ENCODE peak calls at places on chromosomes 1 and 21, in four cellular contexts. One of them, this sample, is unnamed.

GRCh38 chr21:31557421-31557955 is 102.0 kb upstream of the SOD1 start:
- DNase-seq in HEK293T: no peak
- DNase-seq in HepG2: no peak
- DNase-seq in K562: no peak
- DNase-seq in this sample: peak

GRCh38 chr1:107251839-107252238 is 111.0 kb downstream of the NTNG1 start:
- DNase-seq in HEK293T: no peak
- DNase-seq in HepG2: no peak
- DNase-seq in K562: no peak
- DNase-seq in this sample: no peak

GRCh38 chr21:16133248-16133647 is 403.5 kb downstream of the USP25 start:
- DNase-seq in HEK293T: no peak
- DNase-seq in HepG2: no peak
- DNase-seq in K562: no peak
- DNase-seq in this sample: no peak

GRCh38 chr1:243315933-243316332 is 60.1 kb downstream of the SDCCAG8 start:
- DNase-seq in HEK293T: no peak
- DNase-seq in HepG2: no peak
- DNase-seq in K562: no peak
- DNase-seq in this sample: no peak

GRCh38 chr1:240282061-240282830 is 190.6 kb downstream of the FMN2 start:
- DNase-seq in HEK293T: no peak
- DNase-seq in HepG2: no peak
- DNase-seq in K562: no peak
- DNase-seq in this sample: no peak

GRCh38 chr1:34787461-34788420 is 5.1 kb upstream of the GJA4 start:
- DNase-seq in HEK293T: peak
- DNase-seq in HepG2: peak
- DNase-seq in K562: peak
- DNase-seq in this sample: peak

GRCh38 chr1:59063501-59063900 is 233.4 kb upstream of the FGGY start:
- DNase-seq in HEK293T: no peak
- DNase-seq in HepG2: no peak
- DNase-seq in K562: no peak
- DNase-seq in this sample: no peak

GRCh38 chr1:33348194-33348593 is 27.3 kb upstream of the A3GALT2 start:
- DNase-seq in HEK293T: no peak
- DNase-seq in HepG2: no peak
- DNase-seq in K562: peak
- DNase-seq in this sample: no peak

GRCh38 chr1:23567996-23568607 is 8.8 kb upstream of the ID3 start:
- DNase-seq in HEK293T: no peak
- DNase-seq in HepG2: no peak
- DNase-seq in K562: no peak
- DNase-seq in this sample: peak

GRCh38 chr1:230558324-230558723 is 84.0 kb upstream of the COG2 start:
- DNase-seq in HEK293T: no peak
- DNase-seq in HepG2: no peak
- DNase-seq in K562: no peak
- DNase-seq in this sample: no peak

GRCh38 chr1:51421961-51422360 is 91.6 kb upstream of the TTC39A start:
- DNase-seq in HEK293T: peak
- DNase-seq in HepG2: peak
- DNase-seq in K562: peak
- DNase-seq in this sample: no peak

GRCh38 chr1:23548704-23549143 is 10.6 kb downstream of the ID3 start:
- DNase-seq in HEK293T: no peak
- DNase-seq in HepG2: no peak
- DNase-seq in K562: peak
- DNase-seq in this sample: no peak

GRCh38 chr1:34511802-34512201 is 243.0 kb upstream of the GJB5 start:
- DNase-seq in HEK293T: no peak
- DNase-seq in HepG2: no peak
- DNase-seq in K562: no peak
- DNase-seq in this sample: no peak

GRCh38 chr21:38861006-38861405 is 55.3 kb downstream of the ETS2 start:
- DNase-seq in HEK293T: no peak
- DNase-seq in HepG2: no peak
- DNase-seq in K562: no peak
- DNase-seq in this sample: no peak
- TF ChIP-seq ELF4 in HEK293T: no peak
- TF ChIP-seq ELF4 in HepG2: no peak
- TF ChIP-seq ELF4 in K562: no peak
- TF ChIP-seq ELF4 in this sample: no peak

DNA sequence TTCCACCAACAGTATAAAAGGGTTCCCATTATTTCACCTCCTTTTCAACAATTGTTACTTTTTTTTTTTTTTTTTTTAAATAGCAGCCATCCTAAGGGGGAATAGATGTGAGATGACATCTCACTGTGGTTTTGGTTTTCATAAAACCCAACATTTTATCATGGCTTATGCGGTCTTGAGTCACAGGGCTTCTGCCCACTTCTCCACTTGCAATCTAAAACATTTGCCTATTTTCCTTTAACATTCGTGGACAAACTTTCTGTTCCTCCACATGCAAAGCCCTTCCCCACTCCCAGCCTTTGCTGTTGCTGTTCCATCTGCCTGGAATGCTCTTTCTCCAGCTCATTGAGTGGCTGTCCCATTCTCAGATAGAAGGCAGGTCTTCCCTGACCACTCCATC is 239.7 kb upstream of the KCNK2 start:
- DNase-seq in HEK293T: no peak
- DNase-seq in HepG2: no peak
- DNase-seq in K562: no peak
- DNase-seq in this sample: no peak
- TF ChIP-seq ELF4 in HEK293T: no peak
- TF ChIP-seq ELF4 in HepG2: no peak
- TF ChIP-seq ELF4 in K562: no peak
- TF ChIP-seq ELF4 in this sample: no peak

GRCh38 chr1:145927073-145927886 is at the start of gene RBM8A:
- DNase-seq in HEK293T: peak
- DNase-seq in HepG2: peak
- DNase-seq in K562: peak
- DNase-seq in this sample: peak

GRCh38 chr1:145927916-145928647 is 798 bp upstream of the RBM8A start:
- DNase-seq in HEK293T: no peak
- DNase-seq in HepG2: no peak
- DNase-seq in K562: no peak
- DNase-seq in this sample: no peak

GRCh38 chr1:145922266-145922665 is 3.7 kb upstream of the PEX11B start:
- DNase-seq in HEK293T: no peak
- DNase-seq in HepG2: no peak
- DNase-seq in K562: no peak
- DNase-seq in this sample: no peak

GRCh38 chr1:145926706-145927072 is 595 bp downstream of the RBM8A start:
- DNase-seq in HEK293T: no peak
- DNase-seq in HepG2: no peak
- DNase-seq in K562: no peak
- DNase-seq in this sample: no peak
- TF ChIP-seq ELF4 in HEK293T: no peak
- TF ChIP-seq ELF4 in HepG2: no peak
- TF ChIP-seq ELF4 in K562: no peak
- TF ChIP-seq ELF4 in this sample: no peak

GRCh38 chr1:151920147-151920546 is 10.8 kb upstream of the THEM4 start:
- DNase-seq in HEK293T: no peak
- DNase-seq in HepG2: no peak
- DNase-seq in K562: no peak
- DNase-seq in this sample: no peak

GRCh38 chr1:151919246-151919645 is 9.9 kb upstream of the THEM4 start:
- DNase-seq in HEK293T: no peak
- DNase-seq in HepG2: no peak
- DNase-seq in K562: no peak
- DNase-seq in this sample: no peak

GRCh38 chr1:151923422-151923821 is 14.1 kb upstream of the THEM4 start:
- DNase-seq in HEK293T: no peak
- DNase-seq in HepG2: no peak
- DNase-seq in K562: no peak
- DNase-seq in this sample: no peak

DNA sequence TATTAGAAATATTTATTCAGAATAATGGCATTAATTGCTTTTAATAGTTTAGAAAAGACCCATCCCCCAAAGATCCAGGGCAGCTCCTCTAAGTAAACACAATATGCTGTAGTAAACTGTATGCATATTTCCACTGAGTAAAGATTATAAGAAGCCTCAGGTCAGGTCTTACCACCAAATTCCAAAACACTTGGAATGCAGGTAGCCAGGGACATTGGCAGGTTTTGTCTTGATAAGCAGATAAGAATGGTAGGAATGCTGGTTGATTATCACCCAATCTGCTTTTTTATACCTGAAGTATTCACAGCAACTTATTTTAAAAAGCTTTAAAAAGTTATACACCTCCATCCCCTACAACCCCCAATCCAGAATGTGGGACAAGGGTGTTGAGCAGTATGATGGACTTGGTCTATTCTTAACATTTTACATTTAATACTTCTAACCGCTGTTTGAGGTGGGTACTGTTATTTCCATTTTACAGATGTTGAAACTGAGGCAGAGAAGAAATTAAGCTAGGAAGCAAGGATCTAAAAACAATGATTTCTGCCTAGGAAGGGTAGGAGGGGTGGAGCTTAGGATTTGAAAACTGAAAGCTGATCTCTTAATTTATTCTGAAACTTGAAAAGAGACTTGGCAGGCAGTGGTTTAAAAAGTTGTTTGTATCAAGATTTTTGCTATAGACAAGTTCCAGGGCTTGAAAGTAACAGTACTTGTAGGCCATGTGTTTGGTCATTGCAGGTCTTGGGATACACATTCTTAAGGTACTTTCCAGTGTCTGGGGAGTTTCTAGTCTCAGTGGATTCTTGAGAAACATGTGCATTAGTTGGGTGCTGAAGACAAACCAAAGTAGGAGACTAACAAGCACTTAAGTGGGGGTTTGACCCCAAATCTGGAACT is 15.6 kb upstream of the THEM4 start:
- DNase-seq in HEK293T: no peak
- DNase-seq in HepG2: no peak
- DNase-seq in K562: no peak
- DNase-seq in this sample: no peak
- TF ChIP-seq ELF4 in HEK293T: no peak
- TF ChIP-seq ELF4 in HepG2: no peak
- TF ChIP-seq ELF4 in K562: no peak
- TF ChIP-seq ELF4 in this sample: no peak

GRCh38 chr1:30749691-30750583 is 7.6 kb downstream of the LAPTM5 start:
- DNase-seq in HEK293T: no peak
- DNase-seq in HepG2: no peak
- DNase-seq in K562: no peak
- DNase-seq in this sample: no peak

GRCh38 chr1:30747028-30748008 is 10.3 kb downstream of the LAPTM5 start:
- DNase-seq in HEK293T: no peak
- DNase-seq in HepG2: no peak
- DNase-seq in K562: no peak
- DNase-seq in this sample: no peak

GRCh38 chr1:30746212-30747027 is 11.2 kb downstream of the LAPTM5 start:
- DNase-seq in HEK293T: no peak
- DNase-seq in HepG2: no peak
- DNase-seq in K562: no peak
- DNase-seq in this sample: no peak

GRCh38 chr1:30748699-30749401 is 8.7 kb downstream of the LAPTM5 start:
- DNase-seq in HEK293T: no peak
- DNase-seq in HepG2: no peak
- DNase-seq in K562: no peak
- DNase-seq in this sample: no peak

GRCh38 chr1:30748098-30748698 is 9.4 kb downstream of the LAPTM5 start:
- DNase-seq in HEK293T: no peak
- DNase-seq in HepG2: no peak
- DNase-seq in K562: no peak
- DNase-seq in this sample: no peak
- TF ChIP-seq ELF4 in HEK293T: no peak
- TF ChIP-seq ELF4 in HepG2: no peak
- TF ChIP-seq ELF4 in K562: no peak
- TF ChIP-seq ELF4 in this sample: no peak

GRCh38 chr1:19945914-19946313 is 22.5 kb upstream of the PLA2G2E start:
- DNase-seq in HEK293T: no peak
- DNase-seq in HepG2: no peak
- DNase-seq in K562: no peak
- DNase-seq in this sample: no peak

GRCh38 chr1:19954059-19954458 is 25.4 kb downstream of the PLA2G2A start:
- DNase-seq in HEK293T: no peak
- DNase-seq in HepG2: no peak
- DNase-seq in K562: no peak
- DNase-seq in this sample: no peak

GRCh38 chr1:19946331-19946751 is 22.9 kb upstream of the PLA2G2E start:
- DNase-seq in HEK293T: no peak
- DNase-seq in HepG2: peak
- DNase-seq in K562: no peak
- DNase-seq in this sample: no peak

GRCh38 chr1:19949016-19949415 is 25.6 kb upstream of the PLA2G2E start:
- DNase-seq in HEK293T: no peak
- DNase-seq in HepG2: peak
- DNase-seq in K562: no peak
- DNase-seq in this sample: no peak
- TF ChIP-seq ELF4 in HEK293T: no peak
- TF ChIP-seq ELF4 in HepG2: no peak
- TF ChIP-seq ELF4 in K562: no peak
- TF ChIP-seq ELF4 in this sample: no peak

GRCh38 chr1:63916485-63917360 is 142.9 kb downstream of the ROR1 start:
- DNase-seq in HEK293T: no peak
- DNase-seq in HepG2: no peak
- DNase-seq in K562: no peak
- DNase-seq in this sample: no peak

GRCh38 chr1:63915121-63915520 is 141.3 kb downstream of the ROR1 start:
- DNase-seq in HEK293T: no peak
- DNase-seq in HepG2: peak
- DNase-seq in K562: no peak
- DNase-seq in this sample: no peak

GRCh38 chr1:63920154-63921117 is 146.6 kb downstream of the ROR1 start:
- DNase-seq in HEK293T: no peak
- DNase-seq in HepG2: no peak
- DNase-seq in K562: peak
- DNase-seq in this sample: no peak

GRCh38 chr1:63918395-63918945 is 144.7 kb downstream of the ROR1 start:
- DNase-seq in HEK293T: no peak
- DNase-seq in HepG2: no peak
- DNase-seq in K562: no peak
- DNase-seq in this sample: no peak

GRCh38 chr1:63917571-63918394 is 144.0 kb downstream of the ROR1 start:
- DNase-seq in HEK293T: peak
- DNase-seq in HepG2: peak
- DNase-seq in K562: peak
- DNase-seq in this sample: peak
- TF ChIP-seq ELF4 in HEK293T: no peak
- TF ChIP-seq ELF4 in HepG2: no peak
- TF ChIP-seq ELF4 in K562: no peak
- TF ChIP-seq ELF4 in this sample: no peak

This sample was measured in WTC11.